ENCODE peak calls at places on chromosomes 3 and 15, in four cellular contexts. U is heart right ventricle, B is breast epithelium, Q is pancreas. M is an unnamed sample. For H3K4me1, the result is how much of the 10 kb centered on the place peaks cover.

GRCh38 chr15:19973718-19974117 is 567.9 kb downstream of the GOLGA6L6 start:
- DNase-seq in B (no peak), U (no peak), Q (no peak), M (no peak)

GRCh38 chr3:129026728-129027543 is 25.8 kb downstream of the EFCC1 start:
- DNase-seq in Q (peak), U (peak), B (peak), M (peak)

GRCh38 chr15:42226648-42227047 is 18.5 kb upstream of the VPS39 start:
- DNase-seq in B (no peak), U (no peak), Q (no peak), M (no peak)

GRCh38 chr3:54294214-54294613 is 171.9 kb downstream of the CACNA2D3 start:
- DNase-seq in U (no peak), Q (no peak), B (no peak), M (no peak)

GRCh38 chr15:26690778-26691177 is 82.1 kb downstream of the GABRB3 start:
- DNase-seq in B (no peak), U (no peak), Q (no peak), M (no peak)

GRCh38 chr15:45026646-45027045 is 3.7 kb downstream of the SORD start:
- DNase-seq in Q (no peak), U (no peak), B (no peak), M (no peak)

GRCh38 chr3:110859340-110859739 is 212.3 kb upstream of the NECTIN3 start:
- DNase-seq in U (no peak), Q (no peak), B (no peak), M (no peak)

GRCh38 chr3:129360705-129361460 is 67.6 kb downstream of the EFCAB12 start:
- DNase-seq in B (no peak), U (no peak), Q (no peak), M (no peak)

GRCh38 chr3:187836848-187837770 is 91.8 kb upstream of the BCL6 start:
- DNase-seq in B (no peak), U (no peak), Q (no peak), M (no peak)

GRCh38 chr15:60406513-60407124 is 8.8 kb upstream of the ANXA2 start:
- DNase-seq in B (no peak), Q (no peak), U (no peak), M (no peak)

GRCh38 chr3:139202226-139202958 is 141.4 kb upstream of the MRPS22 start:
- DNase-seq in U (peak), Q (peak), B (no peak), M (no peak)

GRCh38 chr3:120693439-120694172 is 11.6 kb upstream of the HGD start:
- DNase-seq in U (no peak), Q (no peak), B (no peak), M (no peak)

GRCh38 chr3:114363554-114364202 is 69.8 kb downstream of the TIGIT start:
- DNase-seq in B (no peak), Q (no peak), U (no peak), M (no peak)

GRCh38 chr3:151044706-151045105 is 40.8 kb upstream of the MED12L start:
- DNase-seq in B (no peak), U (no peak), Q (no peak), M (no peak)

GRCh38 chr3:61199843-61200242 is 51.4 kb downstream of the FHIT start:
- DNase-seq in Q (no peak), B (no peak), U (no peak), M (no peak)

GRCh38 chr3:25153561-25153960 is 274.5 kb upstream of the RARB start:
- DNase-seq in U (no peak), B (no peak), Q (no peak), M (no peak)

GRCh38 chr15:31328425-31328998 is 1.9 kb downstream of the KLF13 start:
- DNase-seq in Q (no peak), U (no peak), B (no peak), M (peak)

GRCh38 chr3:104519468-104519867 is 847.2 kb upstream of the ALCAM start:
- DNase-seq in U (no peak), Q (no peak), B (no peak), M (no peak)

GRCh38 chr3:104519968-104520655 is 846.6 kb upstream of the ALCAM start:
- DNase-seq in U (no peak), Q (no peak), B (no peak), M (no peak)

GRCh38 chr3:104526901-104527401 is 839.8 kb upstream of the ALCAM start:
- DNase-seq in B (no peak), Q (no peak), U (no peak), M (no peak)

GRCh38 chr3:104521606-104522336 is 844.9 kb upstream of the ALCAM start:
- DNase-seq in U (no peak), B (no peak), Q (no peak), M (no peak)

GRCh38 chr3:104523136-104523535 is 843.6 kb upstream of the ALCAM start:
- DNase-seq in Q (no peak), U (no peak), B (no peak), M (no peak)
- H3K27ac ChIP-seq in Q (no peak), U (no peak), B (no peak), M (no peak)

GRCh38 chr3:123683146-123683545 is 98.3 kb upstream of the HACD2 start:
- DNase-seq in Q (no peak), B (no peak), U (no peak), M (no peak)
- H3K4me1 ChIP-seq in Q (under half), B (under half), U (under half), M (under half)

GRCh38 chr15:90701880-90702630 is 15.1 kb upstream of the BLM start:
- DNase-seq in B (no peak), U (peak), Q (no peak), M (peak)

GRCh38 chr15:90706394-90707327 is 10.5 kb upstream of the BLM start:
- DNase-seq in Q (no peak), B (no peak), U (no peak), M (no peak)

GRCh38 chr15:90705212-90705611 is 11.9 kb upstream of the BLM start:
- DNase-seq in Q (no peak), B (no peak), U (no peak), M (no peak)

GRCh38 chr15:90701048-90701447 is 16.1 kb upstream of the BLM start:
- DNase-seq in Q (no peak), U (no peak), B (no peak), M (no peak)

DNA sequence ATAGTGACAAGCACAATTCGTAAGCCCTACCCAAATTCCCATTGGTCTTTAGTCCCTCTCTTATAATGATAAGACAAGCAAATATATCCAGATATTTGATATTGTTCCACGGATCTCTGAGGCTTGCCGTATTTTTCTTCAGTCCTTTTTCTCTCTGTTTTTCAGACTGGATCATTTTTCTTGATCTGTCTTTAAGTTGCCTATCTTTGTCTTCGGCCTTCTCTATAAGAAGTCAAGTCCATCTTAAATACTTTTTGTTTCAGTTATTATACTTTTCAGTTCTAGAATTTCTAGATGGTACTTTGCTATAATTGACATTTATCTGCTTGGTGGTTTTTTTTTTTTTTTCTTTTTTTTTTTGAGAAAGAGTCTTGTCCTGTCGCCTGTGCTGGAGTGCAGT is 13.7 kb upstream of the BLM start:
- DNase-seq in U (no peak), B (no peak), Q (no peak), M (no peak)
- H3K4me3 ChIP-seq in U (no peak), B (no peak), Q (no peak), M (no peak)

GRCh38 chr3:81086348-81086747 is 675.1 kb downstream of the GBE1 start:
- DNase-seq in Q (no peak), B (no peak), U (no peak), M (no peak)
- H3K27ac ChIP-seq in Q (no peak), B (no peak), U (no peak), M (no peak)

GRCh38 chr15:40348471-40348864 is 2.4 kb upstream of the PHGR1 start:
- DNase-seq in B (no peak), U (no peak), Q (no peak), M (no peak)
- H3K4me1 ChIP-seq in B (under half), U (under half), Q (under half), M (under half)

GRCh38 chr3:190696777-190697501 is 165.6 kb downstream of the GMNC start:
- DNase-seq in Q (no peak), U (no peak), B (no peak), M (no peak)

GRCh38 chr3:190697502-190697830 is 165.0 kb downstream of the GMNC start:
- DNase-seq in U (no peak), Q (no peak), B (no peak), M (no peak)

GRCh38 chr3:190699784-190700183 is 162.7 kb downstream of the GMNC start:
- DNase-seq in Q (no peak), B (no peak), U (no peak), M (no peak)

GRCh38 chr3:190695994-190696393 is 166.5 kb downstream of the GMNC start:
- DNase-seq in B (no peak), U (no peak), Q (no peak), M (no peak)

GRCh38 chr3:190697901-190698300 is 164.6 kb downstream of the GMNC start:
- DNase-seq in Q (no peak), B (no peak), U (no peak), M (no peak)
- H3K4me3 ChIP-seq in Q (no peak), B (no peak), U (no peak), M (no peak)

DNA sequence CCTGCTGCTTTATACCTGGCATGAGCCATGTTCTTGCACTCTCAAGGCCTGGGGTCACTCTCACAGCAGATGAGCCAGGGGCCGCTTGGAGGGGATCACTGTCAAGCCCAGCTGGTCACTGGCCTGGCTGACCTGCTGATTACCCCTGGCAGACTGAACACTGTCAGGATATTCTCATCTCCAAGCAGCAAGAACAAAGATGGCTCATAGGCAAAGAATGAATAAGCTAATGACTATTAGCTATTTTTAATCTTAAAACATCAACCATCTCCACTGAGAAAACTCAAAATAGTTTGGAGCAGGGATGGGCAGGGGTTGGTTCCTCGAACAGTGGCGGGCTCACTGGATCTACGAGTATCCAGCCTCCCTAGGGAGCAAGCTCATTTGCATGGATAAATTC is 64.4 kb upstream of the ACAN start:
- DNase-seq in Q (no peak), U (no peak), B (no peak), M (no peak)
- H3K27ac ChIP-seq in Q (no peak), U (no peak), B (no peak), M (no peak)

GRCh38 chr15:47504624-47505256 is 212.6 kb upstream of the SEMA6D start:
- DNase-seq in U (no peak), B (no peak), Q (no peak), M (peak)

GRCh38 chr15:47505712-47506542 is 211.4 kb upstream of the SEMA6D start:
- DNase-seq in U (peak), Q (no peak), B (no peak), M (no peak)

GRCh38 chr15:47496343-47497185 is 220.7 kb upstream of the SEMA6D start:
- DNase-seq in B (no peak), U (no peak), Q (no peak), M (no peak)

GRCh38 chr15:47503884-47504283 is 213.4 kb upstream of the SEMA6D start:
- DNase-seq in U (no peak), B (no peak), Q (no peak), M (no peak)

GRCh38 chr15:47500823-47501222 is 216.5 kb upstream of the SEMA6D start:
- DNase-seq in B (no peak), U (no peak), Q (no peak), M (no peak)
- H3K4me1 ChIP-seq in B (under half), U (under half), Q (under half), M (under half)